ENCODE peak calls at places on chromosome 12, in eight cellular contexts. F is pancreas; M is esophagus squamous epithelium; V is lower lobe of right lung; C is tibial artery; I is tibial nerve; N is CD8-positive, alpha-beta T cell; A is ascending aorta. O is an unnamed sample. For H3K36me3 and H3K4me1, the result is how much of the 10 kb centered on the place peaks cover.

GRCh38 chr12:78562358-78563205 is 302.0 kb upstream of the SYT1 start:
- DNase-seq in F (no peak), M (no peak), V (no peak), C (no peak), I (no peak), N (no peak), A (no peak), O (no peak)

GRCh38 chr12:87922721-87923120 is 106.5 kb downstream of the C12orf50 start:
- DNase-seq in F (no peak), M (no peak), V (no peak), C (no peak), I (no peak), N (no peak), A (no peak), O (no peak)

GRCh38 chr12:77893918-77894317 is 63.2 kb downstream of the NAV3 start:
- DNase-seq in F (peak), M (no peak), V (no peak), C (no peak), I (no peak), N (no peak), A (no peak), O (no peak)

GRCh38 chr12:77151030-77151429 is 85.7 kb upstream of the E2F7 start:
- DNase-seq in F (no peak), M (no peak), V (no peak), C (no peak), I (no peak), N (no peak), A (no peak), O (no peak)

GRCh38 chr12:129332286-129332685 is 479.0 kb downstream of the GLT1D1 start:
- DNase-seq in F (no peak), M (no peak), V (no peak), C (no peak), I (no peak), N (no peak), A (no peak), O (no peak)

GRCh38 chr12:117472983-117473382 is 111.6 kb upstream of the NOS1 start:
- DNase-seq in F (no peak), M (no peak), V (no peak), C (no peak), I (no peak), N (no peak), A (no peak), O (no peak)

GRCh38 chr12:43221216-43221615 is 330.8 kb downstream of the ADAMTS20 start:
- DNase-seq in F (no peak), M (no peak), V (no peak), C (no peak), I (no peak), N (no peak), A (no peak), O (no peak)

GRCh38 chr12:22634883-22635282 is 9.9 kb downstream of the ETNK1 start:
- DNase-seq in F (no peak), M (no peak), V (no peak), C (no peak), I (no peak), N (no peak), A (no peak), O (no peak)

GRCh38 chr12:7695159-7695930 is at the start of gene GDF3:
- DNase-seq in F (no peak), M (no peak), V (no peak), C (no peak), I (no peak), N (no peak), A (no peak), O (no peak)

GRCh38 chr12:91651728-91652127 is 469.1 kb upstream of the DCN start:
- DNase-seq in F (no peak), M (no peak), V (no peak), C (no peak), I (no peak), N (no peak), A (no peak), O (no peak)

GRCh38 chr12:93154753-93155475 is 222.8 kb upstream of the NUDT4 start:
- DNase-seq in F (no peak), M (no peak), V (no peak), C (no peak), I (no peak), N (no peak), A (no peak), O (peak)

GRCh38 chr12:131747771-131748170 is 36.9 kb downstream of the SFSWAP start:
- DNase-seq in F (no peak), M (no peak), V (no peak), C (no peak), I (no peak), N (no peak), A (no peak), O (no peak)
- H3K36me3 ChIP-seq in F (under half), M (half or more), V (half or more), C (half or more), I (under half), N (under half), A (half or more), O (under half)

GRCh38 chr12:68498736-68499135 is 112.0 kb upstream of the RAP1B start:
- DNase-seq in F (no peak), M (no peak), V (no peak), C (no peak), I (no peak), N (no peak), A (no peak), O (no peak)

GRCh38 chr12:68497702-68498101 is 113.0 kb upstream of the RAP1B start:
- DNase-seq in F (no peak), M (no peak), V (no peak), C (no peak), I (no peak), N (no peak), A (peak), O (no peak)

GRCh38 chr12:68501226-68501625 is 109.5 kb upstream of the RAP1B start:
- DNase-seq in F (no peak), M (no peak), V (no peak), C (no peak), I (no peak), N (no peak), A (no peak), O (no peak)

GRCh38 chr12:68497112-68497511 is 113.6 kb upstream of the RAP1B start:
- DNase-seq in F (no peak), M (no peak), V (no peak), C (no peak), I (no peak), N (no peak), A (no peak), O (no peak)

GRCh38 chr12:68499616-68500015 is 111.1 kb upstream of the RAP1B start:
- DNase-seq in F (no peak), M (no peak), V (no peak), C (no peak), I (no peak), N (no peak), A (no peak), O (no peak)
- H3K4me1 ChIP-seq in F (under half), M (under half), V (under half), C (under half), I (under half), N (under half), A (under half), O (under half)

DNA sequence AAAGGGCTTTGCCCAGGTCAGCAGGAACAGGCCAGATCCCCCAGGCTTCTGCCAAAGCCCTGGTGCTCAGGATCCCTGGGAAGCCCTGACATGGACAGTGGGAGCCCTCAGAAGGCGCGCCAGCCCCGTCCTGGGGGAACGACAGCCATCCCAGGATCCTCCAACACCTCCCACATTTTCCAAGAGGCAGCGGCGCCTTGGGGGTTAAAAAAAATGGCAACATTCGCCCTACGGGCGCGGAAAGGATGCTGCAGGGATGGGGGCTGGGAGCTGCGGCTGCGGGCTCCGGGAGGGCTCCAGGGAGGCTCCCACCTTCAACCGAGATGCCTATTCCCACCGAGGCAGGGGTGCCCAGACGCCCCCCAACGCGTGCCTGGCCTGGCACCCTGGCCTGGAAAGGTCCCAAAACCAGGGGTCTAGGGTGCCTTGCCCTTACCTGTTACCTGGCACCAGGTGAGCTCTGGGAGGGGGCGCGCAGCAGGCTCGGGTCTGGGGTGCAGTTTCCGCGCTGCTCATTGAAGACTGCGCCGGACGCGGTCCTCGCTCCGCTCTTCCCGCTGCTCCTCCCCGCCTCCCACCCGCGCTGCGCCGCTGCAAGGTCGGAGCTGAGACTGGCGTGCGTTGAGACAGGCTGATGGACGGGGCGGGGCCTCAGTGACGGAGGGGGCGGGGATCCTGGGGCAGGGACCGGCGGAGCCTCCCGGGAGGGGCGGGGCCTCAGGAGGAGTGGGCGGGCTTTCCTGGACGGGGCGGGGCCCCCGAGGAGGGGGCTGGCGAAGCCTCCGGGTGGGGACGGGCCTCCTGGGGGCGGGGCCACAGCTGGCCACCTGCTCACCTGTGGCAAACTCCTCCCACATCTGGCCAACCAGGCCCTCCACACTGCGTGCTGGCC is at the start of gene ABCB9:
- DNase-seq in F (peak), M (peak), V (peak), C (peak), I (peak), N (peak), A (peak), O (peak)
- TF ChIP-seq CTCF in F (no peak), M (no peak), V (no peak), C (no peak), I (no peak), N (no peak), A (no peak), O (peak)

GRCh38 chr12:57185403-57185802 is 31.2 kb upstream of the NXPH4 start:
- DNase-seq in F (no peak), M (no peak), V (no peak), C (no peak), I (no peak), N (no peak), A (no peak), O (no peak)
- H3K36me3 ChIP-seq in F (under half), M (half or more), V (half or more), C (half or more), I (under half), N (under half), A (half or more), O (under half)

DNA sequence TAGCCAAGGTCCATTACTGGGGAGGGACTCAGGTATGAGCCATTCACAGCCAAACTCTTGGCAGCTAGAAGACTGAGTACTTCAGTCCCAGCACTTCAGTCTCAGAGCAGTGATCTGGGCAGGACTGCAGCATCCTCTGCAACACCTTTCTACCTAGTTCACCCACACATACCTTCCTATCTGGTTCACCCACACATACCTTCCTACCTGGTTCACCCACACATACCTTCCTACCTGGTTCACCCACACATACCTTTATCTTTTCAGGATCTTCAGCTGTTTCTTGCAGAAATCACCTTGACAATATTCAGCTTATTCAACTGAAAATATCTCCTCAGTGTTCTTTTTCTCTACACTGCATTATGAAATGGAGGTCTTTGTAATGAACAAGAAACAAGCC is 101.3 kb downstream of the SRGAP1 start:
- DNase-seq in F (no peak), M (no peak), V (no peak), C (no peak), I (no peak), N (no peak), A (no peak), O (no peak)
- H3K4me1 ChIP-seq in F (under half), M (under half), V (under half), C (under half), I (under half), N (under half), A (under half), O (under half)

GRCh38 chr12:112506513-112507166 is 87.9 kb downstream of the PTPN11 start:
- DNase-seq in F (no peak), M (no peak), V (no peak), C (no peak), I (no peak), N (no peak), A (no peak), O (no peak)
- TF ChIP-seq CTCF in F (no peak), M (no peak), V (no peak), C (no peak), I (no peak), N (no peak), A (no peak), O (no peak)

GRCh38 chr12:110301065-110301806 is 20.2 kb downstream of the ATP2A2 start:
- DNase-seq in F (no peak), M (no peak), V (no peak), C (no peak), I (no peak), N (no peak), A (no peak), O (no peak)

GRCh38 chr12:110307372-110307771 is 26.3 kb downstream of the ATP2A2 start:
- DNase-seq in F (no peak), M (no peak), V (no peak), C (no peak), I (no peak), N (no peak), A (no peak), O (no peak)

DNA sequence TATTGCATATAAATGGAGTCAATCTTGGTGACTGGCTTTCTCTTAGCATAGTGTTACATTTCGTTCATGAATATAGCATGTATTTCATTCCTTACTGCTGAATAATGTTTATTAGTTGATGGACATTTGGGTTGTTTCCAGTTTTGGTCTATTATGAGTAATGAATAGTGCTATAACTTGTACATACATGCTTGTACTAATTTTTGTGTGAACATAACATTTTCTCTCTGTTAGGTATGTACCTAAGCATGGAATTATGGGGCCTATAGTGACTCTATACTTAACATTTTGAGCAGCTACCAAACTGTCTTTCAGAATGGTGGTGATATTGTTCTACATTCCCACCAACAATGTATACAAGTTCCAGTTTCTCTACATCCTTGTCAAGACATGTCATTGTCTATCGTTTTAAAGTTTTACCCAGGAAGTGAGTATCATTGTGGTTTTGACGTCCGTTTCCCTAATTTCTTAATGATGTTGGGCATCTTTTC is 23.1 kb downstream of the ATP2A2 start:
- DNase-seq in F (no peak), M (no peak), V (no peak), C (no peak), I (no peak), N (no peak), A (no peak), O (no peak)
- H3K36me3 ChIP-seq in F (under half), M (half or more), V (half or more), C (half or more), I (under half), N (under half), A (under half), O (half or more)

GRCh38 chr12:65948320-65949008 is 124.2 kb downstream of the HMGA2 start:
- DNase-seq in F (peak), M (no peak), V (peak), C (peak), I (peak), N (no peak), A (peak), O (no peak)
- H3K4me1 ChIP-seq in F (under half), M (under half), V (under half), C (under half), I (under half), N (under half), A (under half), O (under half)

O was measured in Peyer's patch.